ENCODE peak calls at places on chromosomes 12 and 14, in seven cellular contexts. One of them, this sample, is unnamed.

GRCh38 chr12:18358930-18359329 is 97.6 kb downstream of the PIK3C2G start:
- DNase-seq in dorsolateral prefrontal cortex: no peak
- DNase-seq in left lung: no peak
- DNase-seq in NCI-H226: no peak
- DNase-seq in anterior cingulate cortex: no peak
- DNase-seq in stimulated activated CD4-positive, alpha-beta T cell treated with anti-CD3 and anti-CD28 coated beads, Interleukin-2, amount 100 ng/mL, for 48 hours: no peak
- DNase-seq in cardiac muscle cell: no peak
- DNase-seq in this sample: no peak

GRCh38 chr12:107025691-107026090 is 38.7 kb upstream of the MTERF2 start:
- DNase-seq in NCI-H226: peak
- DNase-seq in stimulated activated CD4-positive, alpha-beta T cell treated with anti-CD3 and anti-CD28 coated beads, Interleukin-2, amount 100 ng/mL, for 48 hours: no peak
- DNase-seq in dorsolateral prefrontal cortex: no peak
- DNase-seq in left lung: no peak
- DNase-seq in anterior cingulate cortex: no peak
- DNase-seq in cardiac muscle cell: no peak
- DNase-seq in this sample: no peak

GRCh38 chr14:76922092-76922491 is 95.9 kb downstream of the LRRC74A start:
- DNase-seq in NCI-H226: no peak
- DNase-seq in stimulated activated CD4-positive, alpha-beta T cell treated with anti-CD3 and anti-CD28 coated beads, Interleukin-2, amount 100 ng/mL, for 48 hours: no peak
- DNase-seq in left lung: no peak
- DNase-seq in dorsolateral prefrontal cortex: no peak
- DNase-seq in cardiac muscle cell: no peak
- DNase-seq in anterior cingulate cortex: no peak
- DNase-seq in this sample: no peak

GRCh38 chr14:94481468-94482131 is 5.6 kb upstream of the SERPINA9 start:
- DNase-seq in dorsolateral prefrontal cortex: no peak
- DNase-seq in left lung: no peak
- DNase-seq in cardiac muscle cell: no peak
- DNase-seq in NCI-H226: no peak
- DNase-seq in anterior cingulate cortex: no peak
- DNase-seq in stimulated activated CD4-positive, alpha-beta T cell treated with anti-CD3 and anti-CD28 coated beads, Interleukin-2, amount 100 ng/mL, for 48 hours: no peak
- DNase-seq in this sample: no peak

GRCh38 chr14:102556098-102556677 is 36.3 kb upstream of the RCOR1 start:
- DNase-seq in dorsolateral prefrontal cortex: no peak
- DNase-seq in left lung: peak
- DNase-seq in stimulated activated CD4-positive, alpha-beta T cell treated with anti-CD3 and anti-CD28 coated beads, Interleukin-2, amount 100 ng/mL, for 48 hours: no peak
- DNase-seq in cardiac muscle cell: no peak
- DNase-seq in NCI-H226: no peak
- DNase-seq in anterior cingulate cortex: no peak
- DNase-seq in this sample: no peak

GRCh38 chr14:97806871-97807270 is 1009.7 kb downstream of the VRK1 start:
- DNase-seq in anterior cingulate cortex: no peak
- DNase-seq in cardiac muscle cell: no peak
- DNase-seq in stimulated activated CD4-positive, alpha-beta T cell treated with anti-CD3 and anti-CD28 coated beads, Interleukin-2, amount 100 ng/mL, for 48 hours: no peak
- DNase-seq in left lung: no peak
- DNase-seq in NCI-H226: no peak
- DNase-seq in dorsolateral prefrontal cortex: no peak
- DNase-seq in this sample: no peak

GRCh38 chr14:60214415-60215126 is 34.5 kb upstream of the PPM1A start:
- DNase-seq in cardiac muscle cell: no peak
- DNase-seq in dorsolateral prefrontal cortex: no peak
- DNase-seq in anterior cingulate cortex: no peak
- DNase-seq in NCI-H226: no peak
- DNase-seq in left lung: no peak
- DNase-seq in stimulated activated CD4-positive, alpha-beta T cell treated with anti-CD3 and anti-CD28 coated beads, Interleukin-2, amount 100 ng/mL, for 48 hours: no peak
- DNase-seq in this sample: no peak

GRCh38 chr12:103793512-103794045 is 47.5 kb downstream of the NT5DC3 start:
- DNase-seq in cardiac muscle cell: no peak
- DNase-seq in anterior cingulate cortex: no peak
- DNase-seq in stimulated activated CD4-positive, alpha-beta T cell treated with anti-CD3 and anti-CD28 coated beads, Interleukin-2, amount 100 ng/mL, for 48 hours: no peak
- DNase-seq in NCI-H226: no peak
- DNase-seq in dorsolateral prefrontal cortex: no peak
- DNase-seq in left lung: no peak
- DNase-seq in this sample: no peak

GRCh38 chr12:105658389-105658788 is 327.9 kb downstream of the C12orf75 start:
- DNase-seq in dorsolateral prefrontal cortex: no peak
- DNase-seq in stimulated activated CD4-positive, alpha-beta T cell treated with anti-CD3 and anti-CD28 coated beads, Interleukin-2, amount 100 ng/mL, for 48 hours: no peak
- DNase-seq in left lung: no peak
- DNase-seq in NCI-H226: no peak
- DNase-seq in anterior cingulate cortex: no peak
- DNase-seq in cardiac muscle cell: no peak
- DNase-seq in this sample: no peak

GRCh38 chr12:121536058-121536928 is 44.5 kb downstream of the KDM2B start:
- DNase-seq in cardiac muscle cell: peak
- DNase-seq in dorsolateral prefrontal cortex: peak
- DNase-seq in NCI-H226: peak
- DNase-seq in left lung: peak
- DNase-seq in anterior cingulate cortex: peak
- DNase-seq in stimulated activated CD4-positive, alpha-beta T cell treated with anti-CD3 and anti-CD28 coated beads, Interleukin-2, amount 100 ng/mL, for 48 hours: peak
- DNase-seq in this sample: peak

This sample was measured in head of caudate nucleus.